ENCODE peak calls at places on chromosomes 11 and 22, in six cellular contexts. One of them, this sample, is unnamed.

GRCh38 chr11:93197383-93198220 is at the start of gene SLC36A4:
- DNase-seq in GM10248: peak
- DNase-seq in colonic mucosa: peak
- DNase-seq in GM06990: peak
- DNase-seq in CD4-positive, alpha-beta T cell: peak
- DNase-seq in bronchial epithelial cell: peak
- DNase-seq in this sample: peak

GRCh38 chr11:19905280-19905853 is 192.7 kb downstream of the NAV2 start:
- DNase-seq in GM10248: no peak
- DNase-seq in colonic mucosa: no peak
- DNase-seq in GM06990: no peak
- DNase-seq in CD4-positive, alpha-beta T cell: no peak
- DNase-seq in bronchial epithelial cell: peak
- DNase-seq in this sample: peak

GRCh38 chr11:120064341-120064740 is 73.6 kb downstream of the TRIM29 start:
- DNase-seq in GM10248: no peak
- DNase-seq in colonic mucosa: no peak
- DNase-seq in GM06990: no peak
- DNase-seq in CD4-positive, alpha-beta T cell: no peak
- DNase-seq in bronchial epithelial cell: no peak
- DNase-seq in this sample: no peak

GRCh38 chr11:95104121-95104830 is 14.6 kb downstream of the ENDOD1 start:
- DNase-seq in GM10248: no peak
- DNase-seq in colonic mucosa: no peak
- DNase-seq in GM06990: no peak
- DNase-seq in CD4-positive, alpha-beta T cell: no peak
- DNase-seq in bronchial epithelial cell: peak
- DNase-seq in this sample: no peak

GRCh38 chr11:70747285-70747684 is 349.0 kb downstream of the CTTN start:
- DNase-seq in GM10248: no peak
- DNase-seq in colonic mucosa: no peak
- DNase-seq in GM06990: no peak
- DNase-seq in CD4-positive, alpha-beta T cell: no peak
- DNase-seq in bronchial epithelial cell: no peak
- DNase-seq in this sample: no peak

GRCh38 chr22:20401376-20402020 is 7.5 kb downstream of the ZNF74 start:
- DNase-seq in GM10248: no peak
- DNase-seq in colonic mucosa: no peak
- DNase-seq in GM06990: no peak
- DNase-seq in CD4-positive, alpha-beta T cell: no peak
- DNase-seq in bronchial epithelial cell: no peak
- DNase-seq in this sample: no peak

GRCh38 chr22:44442856-44443595 is 55.0 kb downstream of the RTL6 start:
- DNase-seq in GM10248: no peak
- DNase-seq in colonic mucosa: no peak
- DNase-seq in GM06990: no peak
- DNase-seq in CD4-positive, alpha-beta T cell: no peak
- DNase-seq in bronchial epithelial cell: no peak
- DNase-seq in this sample: no peak

GRCh38 chr11:3003396-3004231 is 11.5 kb upstream of the NAP1L4 start:
- DNase-seq in GM10248: no peak
- DNase-seq in colonic mucosa: no peak
- DNase-seq in GM06990: no peak
- DNase-seq in CD4-positive, alpha-beta T cell: no peak
- DNase-seq in bronchial epithelial cell: peak
- DNase-seq in this sample: no peak

GRCh38 chr11:827146-827860 is 416 bp upstream of the CRACR2B start:
- DNase-seq in GM10248: peak
- DNase-seq in colonic mucosa: peak
- DNase-seq in GM06990: peak
- DNase-seq in CD4-positive, alpha-beta T cell: no peak
- DNase-seq in bronchial epithelial cell: no peak
- DNase-seq in this sample: peak

GRCh38 chr11:46991391-46991790 is 54.8 kb downstream of the CSTPP1 start:
- DNase-seq in GM10248: no peak
- DNase-seq in colonic mucosa: no peak
- DNase-seq in GM06990: no peak
- DNase-seq in CD4-positive, alpha-beta T cell: no peak
- DNase-seq in bronchial epithelial cell: no peak
- DNase-seq in this sample: no peak

GRCh38 chr11:132187814-132188213 is 817.4 kb downstream of the NTM start:
- DNase-seq in GM10248: no peak
- DNase-seq in colonic mucosa: no peak
- DNase-seq in GM06990: no peak
- DNase-seq in CD4-positive, alpha-beta T cell: no peak
- DNase-seq in bronchial epithelial cell: no peak
- DNase-seq in this sample: no peak

GRCh38 chr22:37316875-37317371 is 34.6 kb downstream of the CYTH4 start:
- DNase-seq in GM10248: peak
- DNase-seq in colonic mucosa: peak
- DNase-seq in GM06990: peak
- DNase-seq in CD4-positive, alpha-beta T cell: peak
- DNase-seq in bronchial epithelial cell: peak
- DNase-seq in this sample: peak

GRCh38 chr22:39528080-39528661 is 4.4 kb downstream of the RPS19BP1 start:
- DNase-seq in GM10248: no peak
- DNase-seq in colonic mucosa: no peak
- DNase-seq in GM06990: no peak
- DNase-seq in CD4-positive, alpha-beta T cell: no peak
- DNase-seq in bronchial epithelial cell: no peak
- DNase-seq in this sample: no peak

GRCh38 chr22:31938258-31938657 is 6.1 kb upstream of the YWHAH start:
- DNase-seq in GM10248: no peak
- DNase-seq in colonic mucosa: no peak
- DNase-seq in GM06990: no peak
- DNase-seq in CD4-positive, alpha-beta T cell: no peak
- DNase-seq in bronchial epithelial cell: no peak
- DNase-seq in this sample: no peak

GRCh38 chr11:114033572-114033971 is 25.9 kb upstream of the ZBTB16 start:
- DNase-seq in GM10248: no peak
- DNase-seq in colonic mucosa: no peak
- DNase-seq in GM06990: no peak
- DNase-seq in CD4-positive, alpha-beta T cell: no peak
- DNase-seq in bronchial epithelial cell: no peak
- DNase-seq in this sample: no peak

GRCh38 chr22:48560389-48560751 is 1267.3 kb downstream of the BRD1 start:
- DNase-seq in GM10248: no peak
- DNase-seq in colonic mucosa: no peak
- DNase-seq in GM06990: no peak
- DNase-seq in CD4-positive, alpha-beta T cell: no peak
- DNase-seq in bronchial epithelial cell: no peak
- DNase-seq in this sample: no peak

GRCh38 chr11:10934293-10934850 is 76.5 kb upstream of the ZBED5 start:
- DNase-seq in GM10248: no peak
- DNase-seq in colonic mucosa: peak
- DNase-seq in GM06990: no peak
- DNase-seq in CD4-positive, alpha-beta T cell: no peak
- DNase-seq in bronchial epithelial cell: no peak
- DNase-seq in this sample: no peak

GRCh38 chr11:85666687-85667086 is 1.8 kb upstream of the CREBZF start:
- DNase-seq in GM10248: no peak
- DNase-seq in colonic mucosa: no peak
- DNase-seq in GM06990: no peak
- DNase-seq in CD4-positive, alpha-beta T cell: no peak
- DNase-seq in bronchial epithelial cell: no peak
- DNase-seq in this sample: no peak
- TF ChIP-seq CTCF in GM10248: no peak
- TF ChIP-seq CTCF in colonic mucosa: no peak
- TF ChIP-seq CTCF in GM06990: no peak
- TF ChIP-seq CTCF in CD4-positive, alpha-beta T cell: no peak
- TF ChIP-seq CTCF in bronchial epithelial cell: no peak
- TF ChIP-seq CTCF in this sample: no peak

GRCh38 chr11:111814567-111814966 is 48.4 kb upstream of the PPP2R1B start:
- DNase-seq in GM10248: no peak
- DNase-seq in colonic mucosa: no peak
- DNase-seq in GM06990: no peak
- DNase-seq in CD4-positive, alpha-beta T cell: no peak
- DNase-seq in bronchial epithelial cell: no peak
- DNase-seq in this sample: no peak
- TF ChIP-seq CTCF in GM10248: no peak
- TF ChIP-seq CTCF in colonic mucosa: no peak
- TF ChIP-seq CTCF in GM06990: no peak
- TF ChIP-seq CTCF in CD4-positive, alpha-beta T cell: no peak
- TF ChIP-seq CTCF in bronchial epithelial cell: no peak
- TF ChIP-seq CTCF in this sample: no peak

GRCh38 chr11:58285483-58286040 is 17.5 kb upstream of the OR10W1 start:
- DNase-seq in GM10248: no peak
- DNase-seq in colonic mucosa: no peak
- DNase-seq in GM06990: no peak
- DNase-seq in CD4-positive, alpha-beta T cell: no peak
- DNase-seq in bronchial epithelial cell: no peak
- DNase-seq in this sample: no peak

GRCh38 chr11:58286249-58286648 is 18.2 kb upstream of the OR10W1 start:
- DNase-seq in GM10248: peak
- DNase-seq in colonic mucosa: peak
- DNase-seq in GM06990: no peak
- DNase-seq in CD4-positive, alpha-beta T cell: no peak
- DNase-seq in bronchial epithelial cell: peak
- DNase-seq in this sample: peak

GRCh38 chr11:58292017-58292416 is 24.0 kb upstream of the OR10W1 start:
- DNase-seq in GM10248: no peak
- DNase-seq in colonic mucosa: no peak
- DNase-seq in GM06990: no peak
- DNase-seq in CD4-positive, alpha-beta T cell: no peak
- DNase-seq in bronchial epithelial cell: no peak
- DNase-seq in this sample: no peak

DNA sequence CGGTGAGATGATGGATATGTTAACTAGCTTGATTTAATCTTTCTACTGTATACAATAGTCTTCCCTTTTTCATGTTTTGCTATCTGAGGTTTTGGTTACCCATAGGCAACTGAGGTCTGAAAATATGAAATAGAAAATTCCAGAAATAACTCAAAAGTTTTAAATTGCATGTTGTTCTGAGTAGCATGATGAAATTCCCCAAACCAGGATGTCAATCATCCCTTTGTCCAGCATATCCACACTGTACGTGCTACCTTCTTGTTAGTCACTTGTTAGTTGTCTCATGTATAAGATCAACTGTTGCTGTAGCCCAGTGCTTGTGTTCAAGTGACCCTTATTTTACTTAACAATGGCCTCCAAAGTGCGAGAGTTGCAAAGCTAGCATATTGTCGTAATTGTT is 21.2 kb upstream of the OR10W1 start:
- DNase-seq in GM10248: no peak
- DNase-seq in colonic mucosa: no peak
- DNase-seq in GM06990: no peak
- DNase-seq in CD4-positive, alpha-beta T cell: no peak
- DNase-seq in bronchial epithelial cell: no peak
- DNase-seq in this sample: no peak
- TF ChIP-seq CTCF in GM10248: no peak
- TF ChIP-seq CTCF in colonic mucosa: no peak
- TF ChIP-seq CTCF in GM06990: no peak
- TF ChIP-seq CTCF in CD4-positive, alpha-beta T cell: no peak
- TF ChIP-seq CTCF in bronchial epithelial cell: no peak
- TF ChIP-seq CTCF in this sample: no peak

GRCh38 chr11:32297629-32298028 is 137.7 kb downstream of the WT1 start:
- DNase-seq in GM10248: peak
- DNase-seq in colonic mucosa: no peak
- DNase-seq in GM06990: no peak
- DNase-seq in CD4-positive, alpha-beta T cell: no peak
- DNase-seq in bronchial epithelial cell: peak
- DNase-seq in this sample: peak
- TF ChIP-seq CTCF in GM10248: peak
- TF ChIP-seq CTCF in colonic mucosa: no peak
- TF ChIP-seq CTCF in GM06990: peak
- TF ChIP-seq CTCF in CD4-positive, alpha-beta T cell: peak
- TF ChIP-seq CTCF in bronchial epithelial cell: no peak
- TF ChIP-seq CTCF in this sample: no peak

GRCh38 chr11:62497132-62497915 is 49.3 kb downstream of the AHNAK start:
- DNase-seq in GM10248: peak
- DNase-seq in colonic mucosa: peak
- DNase-seq in GM06990: no peak
- DNase-seq in CD4-positive, alpha-beta T cell: no peak
- DNase-seq in bronchial epithelial cell: peak
- DNase-seq in this sample: peak
- TF ChIP-seq CTCF in GM10248: no peak
- TF ChIP-seq CTCF in colonic mucosa: peak
- TF ChIP-seq CTCF in GM06990: peak
- TF ChIP-seq CTCF in CD4-positive, alpha-beta T cell: peak
- TF ChIP-seq CTCF in bronchial epithelial cell: peak
- TF ChIP-seq CTCF in this sample: peak

DNA sequence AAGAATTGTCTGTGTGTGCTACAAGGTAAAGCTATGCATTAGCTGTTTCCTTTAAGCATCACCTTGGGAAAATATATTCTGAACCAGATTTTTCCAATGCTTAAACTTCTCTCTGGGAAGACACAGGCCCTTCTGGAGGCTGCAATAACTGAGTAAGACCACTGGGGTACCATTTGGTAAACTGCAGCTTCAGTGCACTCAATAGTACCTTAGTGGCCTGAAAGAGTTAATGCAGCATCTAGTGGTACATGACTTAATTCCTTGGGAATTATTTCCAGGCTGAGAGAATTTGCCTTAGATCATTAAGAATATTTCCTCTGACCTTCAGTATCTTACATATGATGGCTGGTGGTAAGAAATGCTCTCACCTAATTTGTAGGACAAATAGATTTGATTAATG is 727.4 kb downstream of the DLG2 start:
- DNase-seq in GM10248: no peak
- DNase-seq in colonic mucosa: no peak
- DNase-seq in GM06990: no peak
- DNase-seq in CD4-positive, alpha-beta T cell: no peak
- DNase-seq in bronchial epithelial cell: no peak
- DNase-seq in this sample: no peak
- TF ChIP-seq CTCF in GM10248: no peak
- TF ChIP-seq CTCF in colonic mucosa: no peak
- TF ChIP-seq CTCF in GM06990: no peak
- TF ChIP-seq CTCF in CD4-positive, alpha-beta T cell: no peak
- TF ChIP-seq CTCF in bronchial epithelial cell: no peak
- TF ChIP-seq CTCF in this sample: no peak

This sample was measured in GM20000.